ENCODE peak calls at places on chromosomes 12 and 14, in seven cellular contexts. One of them, this sample, is unnamed.

GRCh38 chr12:74871817-74872216 is 334.2 kb downstream of the ATXN7L3B start:
- DNase-seq in ELR: no peak
- DNase-seq in NCI-H774: no peak
- DNase-seq in choroid plexus epithelial cell: no peak
- DNase-seq in RPMI7951: no peak
- DNase-seq in stimulated activated CD8-positive, alpha-beta memory T cell treated with anti-CD3 and anti-CD28 coated beads, Interleukin-7, amount 100 ng/mL, for 48 hours: no peak
- DNase-seq in COR-L47: no peak
- DNase-seq in this sample: no peak

GRCh38 chr12:65306229-65306602 is 27.7 kb downstream of the MSRB3 start:
- DNase-seq in ELR: peak; percentile 57
- DNase-seq in NCI-H774: no peak
- DNase-seq in choroid plexus epithelial cell: no peak
- DNase-seq in RPMI7951: no peak
- DNase-seq in stimulated activated CD8-positive, alpha-beta memory T cell treated with anti-CD3 and anti-CD28 coated beads, Interleukin-7, amount 100 ng/mL, for 48 hours: no peak
- DNase-seq in COR-L47: no peak
- DNase-seq in this sample: no peak

GRCh38 chr12:21502164-21502496 is 541 bp downstream of the GOLT1B start:
- DNase-seq in ELR: peak; percentile 54
- DNase-seq in NCI-H774: no peak
- DNase-seq in choroid plexus epithelial cell: peak; percentile 43
- DNase-seq in RPMI7951: peak; percentile 33
- DNase-seq in stimulated activated CD8-positive, alpha-beta memory T cell treated with anti-CD3 and anti-CD28 coated beads, Interleukin-7, amount 100 ng/mL, for 48 hours: peak; percentile 11
- DNase-seq in COR-L47: no peak
- DNase-seq in this sample: no peak

GRCh38 chr12:1797011-1797901 is 23.1 kb upstream of the LRTM2 start:
- DNase-seq in ELR: no peak
- DNase-seq in NCI-H774: peak; percentile 21
- DNase-seq in choroid plexus epithelial cell: no peak
- DNase-seq in RPMI7951: no peak
- DNase-seq in stimulated activated CD8-positive, alpha-beta memory T cell treated with anti-CD3 and anti-CD28 coated beads, Interleukin-7, amount 100 ng/mL, for 48 hours: peak; percentile 36
- DNase-seq in COR-L47: no peak
- DNase-seq in this sample: no peak

GRCh38 chr14:42424501-42424900 is 817.8 kb downstream of the LRFN5 start:
- DNase-seq in ELR: peak; percentile 17
- DNase-seq in NCI-H774: no peak
- DNase-seq in choroid plexus epithelial cell: peak; percentile 6
- DNase-seq in RPMI7951: no peak
- DNase-seq in stimulated activated CD8-positive, alpha-beta memory T cell treated with anti-CD3 and anti-CD28 coated beads, Interleukin-7, amount 100 ng/mL, for 48 hours: no peak
- DNase-seq in COR-L47: no peak
- DNase-seq in this sample: no peak

GRCh38 chr12:21599143-21599999 is 5.3 kb downstream of the GYS2 start:
- DNase-seq in ELR: no peak
- DNase-seq in NCI-H774: no peak
- DNase-seq in choroid plexus epithelial cell: no peak
- DNase-seq in RPMI7951: no peak
- DNase-seq in stimulated activated CD8-positive, alpha-beta memory T cell treated with anti-CD3 and anti-CD28 coated beads, Interleukin-7, amount 100 ng/mL, for 48 hours: no peak
- DNase-seq in COR-L47: no peak
- DNase-seq in this sample: no peak

GRCh38 chr12:49838973-49839633 is 3.8 kb downstream of the BCDIN3D start:
- DNase-seq in ELR: peak; percentile 71
- DNase-seq in NCI-H774: no peak
- DNase-seq in choroid plexus epithelial cell: peak; percentile 72
- DNase-seq in RPMI7951: peak; percentile 37
- DNase-seq in stimulated activated CD8-positive, alpha-beta memory T cell treated with anti-CD3 and anti-CD28 coated beads, Interleukin-7, amount 100 ng/mL, for 48 hours: no peak
- DNase-seq in COR-L47: peak; percentile 19
- DNase-seq in this sample: no peak

GRCh38 chr14:22546722-22547071 is 42.3 kb downstream of the DAD1 start:
- DNase-seq in ELR: no peak
- DNase-seq in NCI-H774: no peak
- DNase-seq in choroid plexus epithelial cell: no peak
- DNase-seq in RPMI7951: no peak
- DNase-seq in stimulated activated CD8-positive, alpha-beta memory T cell treated with anti-CD3 and anti-CD28 coated beads, Interleukin-7, amount 100 ng/mL, for 48 hours: no peak
- DNase-seq in COR-L47: no peak
- DNase-seq in this sample: no peak

GRCh38 chr14:96824283-96824682 is 27.1 kb downstream of the VRK1 start:
- DNase-seq in ELR: peak; percentile 87
- DNase-seq in NCI-H774: no peak
- DNase-seq in choroid plexus epithelial cell: peak; percentile 84
- DNase-seq in RPMI7951: peak; percentile 53
- DNase-seq in stimulated activated CD8-positive, alpha-beta memory T cell treated with anti-CD3 and anti-CD28 coated beads, Interleukin-7, amount 100 ng/mL, for 48 hours: no peak
- DNase-seq in COR-L47: no peak
- DNase-seq in this sample: no peak

This sample was measured in activated naive CD4-positive, alpha-beta T cell treated with anti-CD3 and anti-CD28 coated beads, Interleukin-2, amount 50 U/mL, for 72 hours.